ENCODE peak calls at places on chromosomes 11 and 22, in seven cellular contexts. Y, X, W, V, E, C and K are unnamed samples.

GRCh38 chr11:1487851-1488574 is 1.4 kb upstream of the MOB2 start:
- DNase-seq in Y (no peak), X (peak), W (no peak), V (no peak), E (no peak), C (peak), K (no peak)

GRCh38 chr22:31872209-31872608 is 72.1 kb upstream of the YWHAH start:
- DNase-seq in Y (peak), X (no peak), W (peak), V (no peak), E (no peak), C (peak), K (no peak)

GRCh38 chr22:19998991-19999820 is 17.4 kb downstream of the ARVCF start:
- DNase-seq in Y (no peak), X (no peak), W (no peak), V (no peak), E (no peak), C (no peak), K (no peak)

GRCh38 chr11:134749040-134749586 is 337.1 kb upstream of the B3GAT1 start:
- DNase-seq in Y (peak), X (no peak), W (no peak), V (no peak), E (no peak), C (no peak), K (no peak)

GRCh38 chr11:106565326-106565725 is 452.9 kb downstream of the GUCY1A2 start:
- DNase-seq in Y (no peak), X (no peak), W (no peak), V (no peak), E (no peak), C (no peak), K (no peak)

GRCh38 chr22:22093743-22094142 is 111.2 kb upstream of the TOP3B start:
- DNase-seq in Y (no peak), X (no peak), W (no peak), V (no peak), E (no peak), C (no peak), K (no peak)

GRCh38 chr11:3058753-3059664 is 1.8 kb upstream of the CARS1 start:
- DNase-seq in Y (peak), X (no peak), W (no peak), V (no peak), E (peak), C (no peak), K (no peak)

GRCh38 chr22:28829358-28830181 is 29.2 kb upstream of the XBP1 start:
- DNase-seq in Y (peak), X (peak), W (peak), V (peak), E (peak), C (peak), K (peak)

GRCh38 chr22:26529345-26529744 is 17.1 kb upstream of the TFIP11 start:
- DNase-seq in Y (no peak), X (peak), W (no peak), V (no peak), E (peak), C (no peak), K (no peak)

GRCh38 chr11:107385361-107385982 is 72.2 kb downstream of the CWF19L2 start:
- DNase-seq in Y (no peak), X (no peak), W (no peak), V (peak), E (no peak), C (no peak), K (no peak)

GRCh38 chr11:61817471-61818202 is 834 bp upstream of the FADS1 start:
- DNase-seq in Y (no peak), X (no peak), W (no peak), V (no peak), E (no peak), C (no peak), K (no peak)

GRCh38 chr11:129998905-129999304 is 3.7 kb downstream of the PRDM10 start:
- DNase-seq in Y (no peak), X (no peak), W (no peak), V (no peak), E (no peak), C (no peak), K (no peak)

GRCh38 chr11:6628526-6628925 is 9.3 kb upstream of the TPP1 start:
- DNase-seq in Y (no peak), X (no peak), W (no peak), V (no peak), E (no peak), C (no peak), K (no peak)

GRCh38 chr11:6630632-6631291 is 11.5 kb upstream of the TPP1 start:
- DNase-seq in Y (no peak), X (no peak), W (no peak), V (no peak), E (no peak), C (no peak), K (no peak)

GRCh38 chr11:6629892-6630631 is 10.8 kb upstream of the TPP1 start:
- DNase-seq in Y (peak), X (no peak), W (no peak), V (no peak), E (no peak), C (peak), K (no peak)

GRCh38 chr11:6627762-6628241 is 8.6 kb upstream of the TPP1 start:
- DNase-seq in Y (no peak), X (no peak), W (peak), V (no peak), E (no peak), C (no peak), K (no peak)

DNA sequence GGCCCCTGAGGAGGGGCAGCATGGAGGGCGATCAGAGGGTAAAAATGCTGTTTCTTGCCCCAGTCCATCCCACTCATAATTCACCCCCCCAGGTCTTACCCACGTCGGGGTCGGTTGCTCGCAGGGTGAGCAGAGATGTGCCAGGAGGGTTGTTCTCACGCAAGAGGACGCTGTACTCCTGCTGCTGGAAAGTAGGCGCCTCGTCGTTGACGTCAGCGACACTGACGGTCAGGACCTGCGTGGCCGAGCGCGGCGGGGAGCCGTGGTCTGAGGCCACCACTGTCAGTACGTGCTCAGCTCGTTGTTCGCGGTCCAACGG is 10.3 kb upstream of the TPP1 start:
- DNase-seq in Y (no peak), X (no peak), W (no peak), V (no peak), E (no peak), C (no peak), K (no peak)
- H3K4me3 ChIP-seq in Y (no peak), X (no peak), W (no peak), V (no peak), E (no peak), C (no peak), K (no peak)

GRCh38 chr11:17718015-17718414 is 1.4 kb upstream of the MYOD1 start:
- DNase-seq in Y (no peak), X (no peak), W (no peak), V (no peak), E (no peak), C (no peak), K (no peak)
- H3K4me3 ChIP-seq in Y (no peak), X (no peak), W (no peak), V (no peak), E (no peak), C (no peak), K (no peak)

DNA sequence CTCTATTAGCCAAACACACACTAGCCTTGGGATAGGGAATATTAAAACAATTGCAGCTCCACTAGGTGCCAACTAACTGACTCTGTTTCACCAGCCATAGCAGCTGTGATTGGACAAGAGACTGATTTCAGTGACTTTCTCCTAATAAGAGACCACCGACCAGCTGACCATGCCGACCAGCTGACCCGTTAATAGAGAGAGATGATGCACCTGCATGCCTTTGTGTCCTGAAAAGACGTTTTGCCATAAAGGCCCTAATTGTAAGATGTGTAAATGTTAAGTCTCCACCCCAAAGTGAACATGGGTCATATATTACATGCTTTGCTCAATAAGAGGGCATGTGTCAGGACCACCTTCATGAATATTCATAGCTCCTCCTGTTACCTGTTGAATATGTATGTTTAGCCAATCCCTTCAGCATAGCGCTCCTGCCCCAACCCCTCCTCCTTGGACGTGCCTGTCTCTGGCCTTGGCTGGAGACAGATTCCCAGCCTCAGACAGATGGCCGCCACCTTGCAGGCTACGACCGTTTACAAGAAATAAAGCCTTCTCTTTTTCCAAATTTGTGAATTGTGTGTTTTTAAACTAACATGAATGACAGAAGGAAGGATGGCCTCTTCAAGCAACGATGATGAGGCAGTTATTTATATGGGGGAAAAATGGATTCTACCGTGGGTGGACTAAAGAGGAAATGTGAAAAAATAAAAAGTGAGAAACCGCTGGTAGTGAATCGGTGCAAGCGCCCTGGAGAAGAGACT is 1.2 kb upstream of the NADSYN1 start:
- DNase-seq in Y (peak), X (no peak), W (peak), V (no peak), E (no peak), C (no peak), K (peak)
- H3K4me3 ChIP-seq in Y (peak), X (peak), W (peak), V (no peak), E (peak), C (peak), K (peak)

DNA sequence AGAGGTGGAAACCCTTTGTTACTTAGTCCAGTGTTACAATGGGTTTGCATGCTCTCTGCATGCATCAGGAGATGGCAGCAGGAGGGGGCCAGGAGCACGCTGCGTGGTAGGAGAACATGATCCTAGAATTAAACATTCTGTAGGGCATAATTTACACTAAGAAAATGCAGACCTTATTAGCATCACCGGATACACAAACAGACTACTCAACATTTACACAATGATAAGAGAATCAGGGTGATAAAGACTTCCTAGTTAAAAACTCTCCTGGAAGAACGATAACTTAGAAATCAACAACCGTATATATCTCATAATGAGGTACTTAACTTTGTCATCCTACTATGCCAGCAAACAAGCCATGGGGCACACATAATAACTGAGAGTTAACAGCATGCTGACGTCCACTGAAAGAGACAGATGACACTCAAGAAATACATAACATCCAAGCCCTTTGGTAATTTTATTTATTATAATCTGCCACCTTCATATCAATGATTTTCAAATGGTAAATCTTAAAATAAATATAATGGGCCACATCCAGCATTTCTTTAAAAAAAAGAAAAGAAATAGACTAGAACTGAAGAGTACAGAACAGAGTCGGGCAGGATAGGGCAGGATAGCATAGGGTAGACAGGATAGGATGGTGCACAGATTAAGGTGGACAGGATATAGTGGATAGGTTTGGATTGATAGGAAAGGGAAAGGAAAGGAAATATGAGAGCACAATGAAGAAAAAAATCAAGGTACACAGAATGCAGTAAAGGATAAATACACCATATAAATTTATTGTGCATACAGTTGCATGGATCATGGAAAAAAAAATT is 27.5 kb downstream of the CADM1 start:
- DNase-seq in Y (peak), X (no peak), W (no peak), V (no peak), E (no peak), C (no peak), K (no peak)
- H3K4me3 ChIP-seq in Y (no peak), X (no peak), W (no peak), V (no peak), E (no peak), C (no peak), K (no peak)

DNA sequence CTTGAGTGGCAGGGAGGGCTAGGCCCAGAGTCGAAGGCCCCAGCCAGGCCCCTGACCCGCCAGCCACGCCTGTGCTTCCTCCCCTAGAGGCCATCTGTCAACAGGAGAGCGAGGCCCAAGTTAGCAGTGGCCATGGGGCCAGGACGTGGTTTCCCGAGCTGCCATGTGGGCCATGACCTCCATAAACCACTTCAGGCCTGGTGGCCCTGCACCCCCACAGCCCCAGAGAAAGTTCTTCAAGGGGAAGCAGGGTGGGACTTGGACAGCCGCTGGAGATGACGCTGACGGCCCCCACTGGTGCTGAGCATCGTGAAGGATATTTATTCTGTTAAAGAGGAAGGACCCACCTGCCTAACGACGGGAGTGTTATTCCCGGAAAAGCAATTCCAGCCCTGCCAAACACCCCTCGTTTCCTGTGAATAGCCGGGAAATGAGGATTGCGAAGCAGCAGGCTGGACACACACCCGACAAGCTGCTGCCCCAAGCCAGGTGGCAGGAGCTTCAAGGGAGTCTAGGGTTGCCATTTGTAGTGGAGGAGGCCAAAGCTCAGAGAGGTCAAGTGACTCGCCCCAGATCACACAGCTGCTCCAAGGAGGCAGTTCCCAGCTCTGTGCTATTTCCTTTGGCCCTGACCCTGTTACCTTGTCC is 12.8 kb downstream of the PRR5 start:
- DNase-seq in Y (no peak), X (no peak), W (no peak), V (no peak), E (no peak), C (no peak), K (no peak)
- H3K4me3 ChIP-seq in Y (no peak), X (no peak), W (no peak), V (no peak), E (no peak), C (no peak), K (no peak)

DNA sequence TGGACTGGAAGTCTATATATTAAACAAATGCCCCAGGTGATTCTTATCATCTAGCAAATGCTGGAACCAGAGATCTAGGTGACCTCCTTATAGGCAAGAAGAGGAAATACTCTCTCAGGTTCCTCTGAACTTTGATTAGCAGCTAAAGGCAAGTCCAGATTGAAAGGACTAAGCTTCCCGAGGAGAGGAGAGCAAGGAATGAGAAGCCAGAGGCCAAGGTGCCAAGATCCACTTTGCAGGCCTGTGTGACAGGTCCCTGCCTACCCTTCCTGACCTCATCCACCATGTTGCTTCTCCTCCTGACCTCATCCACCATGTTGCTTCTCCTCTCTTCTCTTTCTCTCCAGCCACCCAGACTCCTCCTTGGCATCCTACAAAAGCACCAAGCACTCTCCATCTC is 173.2 kb downstream of the LARGE1 start:
- DNase-seq in Y (no peak), X (no peak), W (no peak), V (no peak), E (no peak), C (no peak), K (no peak)
- H3K4me3 ChIP-seq in Y (no peak), X (no peak), W (no peak), V (no peak), E (no peak), C (no peak), K (no peak)

GRCh38 chr22:43722444-43722843 is 89.7 kb downstream of the EFCAB6 start:
- DNase-seq in Y (no peak), X (no peak), W (no peak), V (no peak), E (no peak), C (no peak), K (no peak)

GRCh38 chr22:43726296-43726695 is 85.8 kb downstream of the EFCAB6 start:
- DNase-seq in Y (no peak), X (no peak), W (no peak), V (no peak), E (peak), C (no peak), K (no peak)

GRCh38 chr22:43731986-43732385 is 80.1 kb downstream of the EFCAB6 start:
- DNase-seq in Y (no peak), X (no peak), W (no peak), V (no peak), E (no peak), C (no peak), K (no peak)

GRCh38 chr22:43723816-43724215 is 88.3 kb downstream of the EFCAB6 start:
- DNase-seq in Y (no peak), X (no peak), W (peak), V (no peak), E (peak), C (no peak), K (no peak)

DNA sequence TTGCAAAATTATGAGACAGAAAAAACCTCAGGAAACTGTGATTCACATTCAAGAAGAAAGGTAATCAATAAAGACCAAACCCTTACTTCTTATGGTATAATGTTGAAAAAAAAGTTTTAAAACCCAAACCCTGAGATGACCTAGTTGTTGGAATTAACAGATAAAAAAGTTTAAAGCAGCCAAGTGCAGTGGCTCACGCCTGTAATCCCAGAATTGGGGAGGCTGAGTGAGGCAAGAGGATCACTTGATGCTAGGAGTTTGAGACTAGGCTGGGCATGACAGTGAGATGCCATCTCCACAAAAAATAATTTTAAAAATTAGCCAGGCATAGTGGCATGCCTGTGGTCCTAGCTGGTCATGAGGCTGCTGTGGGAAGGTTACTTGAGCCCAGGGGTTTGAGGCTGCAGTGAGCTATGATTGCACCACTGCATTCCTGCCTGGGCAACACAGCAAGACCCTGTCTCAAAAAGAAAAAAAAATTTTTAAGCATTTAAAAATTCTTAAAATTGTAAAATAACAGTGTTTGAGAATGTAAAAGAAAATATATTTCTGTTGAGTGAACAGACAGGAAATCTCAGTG is 85.1 kb downstream of the EFCAB6 start:
- DNase-seq in Y (no peak), X (no peak), W (no peak), V (no peak), E (no peak), C (no peak), K (no peak)
- H3K4me3 ChIP-seq in Y (no peak), X (no peak), W (no peak), V (no peak), E (no peak), C (no peak), K (no peak)

GRCh38 chr11:36730761-36731160 is 132.7 kb upstream of the RAG2 start:
- DNase-seq in Y (no peak), X (no peak), W (no peak), V (no peak), E (no peak), C (no peak), K (no peak)

GRCh38 chr11:36729765-36730164 is 131.7 kb upstream of the RAG2 start:
- DNase-seq in Y (no peak), X (no peak), W (no peak), V (no peak), E (no peak), C (no peak), K (no peak)

GRCh38 chr11:36724742-36725387 is 126.8 kb upstream of the RAG2 start:
- DNase-seq in Y (no peak), X (no peak), W (no peak), V (no peak), E (no peak), C (no peak), K (no peak)

DNA sequence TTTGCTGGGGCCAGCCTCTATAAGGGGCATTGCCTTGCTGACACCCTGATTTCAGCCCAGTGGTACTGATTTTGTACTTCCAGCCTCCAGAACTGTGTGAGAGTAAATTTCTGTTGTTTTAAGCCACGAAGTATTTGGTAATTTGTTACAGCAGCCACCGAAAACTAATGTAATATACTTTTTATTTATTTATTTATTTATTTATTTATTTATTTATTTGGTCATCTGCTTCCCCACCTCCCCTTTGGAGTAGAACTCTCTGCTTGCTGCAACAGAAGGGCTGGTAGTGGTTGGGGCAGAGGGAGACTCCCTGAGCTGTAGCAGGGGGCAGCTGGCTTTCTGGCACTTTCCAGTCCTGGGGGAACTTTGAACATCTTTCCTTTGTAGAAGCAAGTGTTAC is 128.4 kb upstream of the RAG2 start:
- DNase-seq in Y (no peak), X (no peak), W (no peak), V (no peak), E (no peak), C (no peak), K (no peak)
- H3K4me3 ChIP-seq in Y (no peak), X (no peak), W (no peak), V (no peak), E (no peak), C (no peak), K (no peak)